ENCODE peak calls at places on chromosomes 2 and 18, in nine cellular contexts. Y is WERI-Rb-1; V is suprapubic skin; Q is fibroblast of pulmonary artery; D is Caco-2; S is endothelial cell of umbilical vein; G is Peyer's patch; I is fibroblast of the aortic adventitia; U is CD8-positive, alpha-beta T cell. A is an unnamed sample.

GRCh38 chr2:77484026-77484425 is 38.1 kb downstream of the LRRTM4 start:
- DNase-seq in I (no peak), Y (no peak), G (no peak), V (no peak), S (no peak), D (no peak), U (no peak), Q (no peak), A (no peak)

GRCh38 chr2:95329891-95330822 is 33.0 kb downstream of the KCNIP3 start:
- DNase-seq in V (no peak), U (no peak), G (no peak), Y (no peak), S (no peak), D (no peak), I (no peak), Q (no peak), A (no peak)

GRCh38 chr2:169767243-169767888 is 31.3 kb upstream of the SSB start:
- DNase-seq in U (peak; percentile 35), S (peak; percentile 62), G (peak; percentile 84), Q (peak; percentile 76), D (peak; percentile 57), V (no peak), I (peak; percentile 74), Y (peak; percentile 30), A (peak; percentile 62)

GRCh38 chr2:41870948-41871522 is 176.8 kb upstream of the PKDCC start:
- DNase-seq in I (peak; percentile 40), Q (no peak), S (no peak), D (no peak), U (no peak), Y (peak; percentile 37), G (no peak), V (no peak), A (peak; percentile 42)

GRCh38 chr2:210586381-210586780 is 30.0 kb downstream of the CPS1 start:
- DNase-seq in S (no peak), I (peak; percentile 34), Q (peak; percentile 51), V (no peak), D (no peak), U (no peak), G (no peak), Y (no peak), A (peak; percentile 74)

GRCh38 chr18:43789234-43790000 is 512.1 kb upstream of the SYT4 start:
- DNase-seq in I (peak; percentile 62), G (no peak), Q (peak; percentile 36), S (peak; percentile 14), V (no peak), U (no peak), Y (no peak), D (no peak), A (peak; percentile 3)

GRCh38 chr2:237171396-237171795 is 85.7 kb downstream of the COPS8 start:
- DNase-seq in I (peak; percentile 99), G (no peak), V (no peak), D (no peak), Q (peak; percentile 97), Y (no peak), S (peak; percentile 58), U (no peak), A (peak; percentile 95)

GRCh38 chr2:52810460-52810859 is 957.1 kb upstream of the CHAC2 start:
- DNase-seq in I (peak; percentile 60), D (peak; percentile 4), S (peak; percentile 35), U (no peak), V (no peak), G (no peak), Q (peak; percentile 53), Y (no peak), A (peak; percentile 8)

GRCh38 chr2:215171151-215171550 is 32.7 kb upstream of the ABCA12 start:
- DNase-seq in V (no peak), D (no peak), Q (peak; percentile 6), S (no peak), G (no peak), I (peak; percentile 28), U (no peak), Y (no peak), A (peak; percentile 5)

GRCh38 chr2:120963997-120964396 is 228.3 kb downstream of the GLI2 start:
- DNase-seq in Q (no peak), Y (no peak), D (no peak), I (peak; percentile 21), S (no peak), G (no peak), U (no peak), V (no peak), A (peak; percentile 25)

GRCh38 chr18:34817636-34818035 is 107.5 kb downstream of the DTNA start:
- DNase-seq in U (no peak), I (no peak), D (no peak), G (no peak), V (no peak), S (no peak), Y (no peak), Q (no peak), A (no peak)

GRCh38 chr2:196293751-196294486 is 122.5 kb upstream of the STK17B start:
- DNase-seq in S (peak; percentile 63), V (no peak), D (no peak), Q (peak; percentile 88), G (no peak), Y (no peak), I (peak; percentile 92), U (no peak), A (peak; percentile 89)

DNA sequence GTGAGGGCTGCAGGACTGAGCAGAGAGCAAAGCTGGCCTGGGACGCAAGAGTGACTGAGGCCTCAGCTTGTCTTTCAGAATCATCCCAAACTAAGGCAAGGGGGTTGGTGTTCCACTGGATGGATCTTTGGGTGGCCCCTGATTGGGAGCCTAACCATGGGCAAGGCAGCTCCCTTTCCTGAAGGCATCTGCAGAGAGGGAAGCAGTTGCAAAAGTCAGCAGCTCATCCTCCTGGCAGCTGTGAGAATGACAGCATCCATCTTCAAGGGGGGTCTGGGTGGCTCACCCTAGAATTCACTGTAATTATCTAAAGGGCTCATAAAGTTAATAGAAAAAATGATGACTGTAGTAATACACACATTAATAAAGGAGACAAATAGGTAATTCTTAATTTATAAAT is 46.5 kb upstream of the RAB31 start:
- DNase-seq in S (no peak), Y (no peak), I (no peak), G (no peak), D (peak; percentile 20), U (no peak), V (no peak), Q (no peak), A (no peak)
- TF ChIP-seq CTCF in S (no peak), Y (peak; percentile 27), I (peak; percentile 16), G (no peak), D (peak; percentile 22), U (no peak), V (no peak), Q (peak; percentile 24), A (peak; percentile 55)

GRCh38 chr2:233117811-233118480 is 57.8 kb downstream of the INPP5D start:
- DNase-seq in S (no peak), I (no peak), U (no peak), D (no peak), V (peak; percentile 64), G (no peak), Q (no peak), Y (no peak), A (no peak)

GRCh38 chr2:233120459-233120858 is 60.3 kb downstream of the INPP5D start:
- DNase-seq in U (no peak), Q (no peak), Y (no peak), G (no peak), D (no peak), I (no peak), V (peak; percentile 28), S (no peak), A (no peak)

GRCh38 chr2:233118601-233119000 is 58.5 kb downstream of the INPP5D start:
- DNase-seq in V (peak; percentile 43), G (no peak), S (no peak), U (no peak), Q (no peak), I (no peak), Y (no peak), D (no peak), A (no peak)

GRCh38 chr2:233119123-233119522 is 59.0 kb downstream of the INPP5D start:
- DNase-seq in I (no peak), U (no peak), Y (no peak), Q (no peak), D (no peak), S (no peak), G (no peak), V (no peak), A (no peak)

DNA sequence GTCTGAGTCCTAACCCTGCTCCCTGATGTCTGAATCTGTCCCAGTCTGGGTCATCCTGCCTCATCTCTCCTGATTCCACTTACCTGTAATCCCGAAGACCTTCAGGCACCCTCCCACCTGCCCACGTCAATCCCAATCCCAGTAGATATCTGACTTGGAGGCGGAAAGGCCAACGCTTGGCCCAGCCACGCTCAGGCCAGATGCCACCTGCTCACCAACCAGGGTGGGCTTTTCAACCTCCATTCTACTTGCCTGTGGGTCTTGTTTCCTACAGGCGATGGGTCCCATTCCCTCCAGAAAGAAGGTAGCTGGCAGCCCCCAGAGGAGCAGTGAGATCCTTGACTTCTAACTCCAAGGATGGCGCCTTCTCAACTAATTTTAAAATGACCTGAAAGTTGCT is 59.7 kb downstream of the INPP5D start:
- DNase-seq in D (no peak), V (peak; percentile 63), I (no peak), U (no peak), G (no peak), Q (no peak), Y (no peak), S (no peak), A (no peak)
- H3K4me3 ChIP-seq in D (no peak overlapping the region), V (no peak overlapping the region), I (no peak overlapping the region), U (no peak overlapping the region), G (no peak overlapping the region), Q (no peak overlapping the region), Y (no peak overlapping the region), S (no peak overlapping the region), A (no peak overlapping the region)

GRCh38 chr2:222315443-222316121 is 16.8 kb upstream of the PAX3 start:
- DNase-seq in Y (no peak), Q (no peak), V (no peak), I (no peak), G (no peak), D (no peak), U (no peak), S (no peak), A (no peak)
- TF ChIP-seq CTCF in Y (peak; percentile 11), Q (peak; percentile 12), V (no peak), I (no peak), G (no peak), D (peak; percentile 16), U (no peak), S (peak; percentile 2), A (no peak)

GRCh38 chr18:50283469-50284209 is 2.3 kb upstream of the MBD1 start:
- DNase-seq in Y (no peak), I (no peak), V (no peak), G (no peak), U (no peak), Q (no peak), S (no peak), D (no peak), A (no peak)

GRCh38 chr18:50281295-50281971 is at the start of gene MBD1:
- DNase-seq in U (peak; percentile 94), Y (peak; percentile 99), S (peak; percentile 99), V (peak; percentile 98), I (peak; percentile 99), G (peak; percentile 98), D (peak; percentile 88), Q (peak; percentile 99), A (peak; percentile 99)

GRCh38 chr18:50281972-50282520 is 723 bp upstream of the MBD1 start:
- DNase-seq in S (no peak), Q (no peak), I (no peak), D (no peak), U (no peak), Y (no peak), G (no peak), V (no peak), A (no peak)

GRCh38 chr18:50284226-50284885 is 3.0 kb upstream of the MBD1 start:
- DNase-seq in U (no peak), S (no peak), Q (no peak), I (no peak), Y (no peak), G (no peak), D (no peak), V (no peak), A (peak; percentile 6)

GRCh38 chr18:50282521-50283335 is 1.4 kb upstream of the MBD1 start:
- DNase-seq in Q (no peak), D (no peak), V (no peak), U (no peak), S (no peak), I (no peak), G (peak; percentile 56), Y (peak; percentile 20), A (no peak)
- H3K4me3 ChIP-seq in Q (no peak overlapping the region), D (no peak overlapping the region), V (no peak overlapping the region), U (no peak overlapping the region), S (no peak overlapping the region), I (peak overlapping the region; percentile 100), G (no peak overlapping the region), Y (no peak overlapping the region), A (no peak overlapping the region)

A was measured in AG10803.